ENCODE peak calls at places on chromosome 12, in four cellular contexts. I, T, A and W are unnamed samples.

GRCh38 chr12:14961466-14962155 is at the start of gene ARHGDIB:
- DNase-seq in I (no peak), T (no peak), A (no peak), W (peak; percentile 91)

GRCh38 chr12:114166360-114166759 is 200.2 kb upstream of the RBM19 start:
- DNase-seq in I (no peak), T (no peak), A (peak; percentile 79), W (no peak)

GRCh38 chr12:25553083-25553482 is at the start of gene LMNTD1:
- DNase-seq in I (peak; percentile 69), T (no peak), A (no peak), W (no peak)

GRCh38 chr12:124347805-124348658 is 53.1 kb downstream of the RFLNA start:
- DNase-seq in I (no peak), T (no peak), A (no peak), W (no peak)

GRCh38 chr12:23099604-23100003 is 474.6 kb downstream of the ETNK1 start:
- DNase-seq in I (no peak), T (no peak), A (no peak), W (peak; percentile 45)

GRCh38 chr12:51901121-51901812 is 6.0 kb upstream of the ACVRL1 start:
- DNase-seq in I (no peak), T (no peak), A (no peak), W (no peak)

GRCh38 chr12:71556471-71556870 is 107.2 kb downstream of the ZFC3H1 start:
- DNase-seq in I (no peak), T (no peak), A (no peak), W (no peak)

GRCh38 chr12:4700621-4701026 is 19.6 kb upstream of the GALNT8 start:
- DNase-seq in I (no peak), T (peak; percentile 69), A (peak; percentile 15), W (no peak)

GRCh38 chr12:89951050-89951693 is 242.5 kb upstream of the ATP2B1 start:
- DNase-seq in I (peak; percentile 70), T (no peak), A (no peak), W (peak; percentile 45)

GRCh38 chr12:100391856-100392255 is 35.0 kb downstream of the SLC17A8 start:
- DNase-seq in I (no peak), T (no peak), A (no peak), W (no peak)

GRCh38 chr12:75848533-75848932 is 183.0 kb downstream of the PHLDA1 start:
- DNase-seq in I (no peak), T (no peak), A (no peak), W (no peak)

GRCh38 chr12:6752181-6752930 is 585 bp downstream of the MLF2 start:
- DNase-seq in I (peak; percentile 51), T (no peak), A (peak; percentile 81), W (peak; percentile 16)

GRCh38 chr12:4274396-4274959 is 916 bp downstream of the CCND2 start:
- DNase-seq in I (no peak), T (no peak), A (no peak), W (no peak)

GRCh38 chr12:110366474-110367208 is 36.9 kb downstream of the ANAPC7 start:
- DNase-seq in I (no peak), T (no peak), A (no peak), W (no peak)

GRCh38 chr12:32501835-32502333 is 102.5 kb downstream of the FGD4 start:
- DNase-seq in I (peak; percentile 58), T (peak; percentile 20), A (peak; percentile 76), W (peak; percentile 62)

GRCh38 chr12:62834971-62835547 is 99.9 kb downstream of the PPM1H start:
- DNase-seq in I (peak; percentile 51), T (no peak), A (no peak), W (peak; percentile 30)

GRCh38 chr12:43111608-43112007 is 440.4 kb downstream of the ADAMTS20 start:
- DNase-seq in I (peak; percentile 4), T (no peak), A (peak; percentile 85), W (no peak)

GRCh38 chr12:109764123-109764522 is 50.5 kb downstream of the FAM222A start:
- DNase-seq in I (no peak), T (no peak), A (no peak), W (no peak)

GRCh38 chr12:118534003-118534402 is 157.6 kb downstream of the SUDS3 start:
- DNase-seq in I (no peak), T (no peak), A (no peak), W (no peak)

GRCh38 chr12:31288381-31288780 is 37.6 kb downstream of the SINHCAF start:
- DNase-seq in I (no peak), T (no peak), A (no peak), W (no peak)

GRCh38 chr12:48182659-48183058 is 785 bp upstream of the CCDC184 start:
- DNase-seq in I (no peak), T (no peak), A (no peak), W (no peak)

GRCh38 chr12:17992002-17992656 is 97.9 kb downstream of the RERGL start:
- DNase-seq in I (peak; percentile 51), T (no peak), A (peak; percentile 55), W (peak; percentile 13)

GRCh38 chr12:47547077-47547476 is 158.8 kb downstream of the RPAP3 start:
- DNase-seq in I (peak; percentile 56), T (no peak), A (no peak), W (peak; percentile 20)

GRCh38 chr12:32535260-32535999 is 136.1 kb downstream of the FGD4 start:
- DNase-seq in I (peak; percentile 68), T (peak; percentile 79), A (peak; percentile 87), W (no peak)

GRCh38 chr12:32877670-32878459 is 18.7 kb downstream of the PKP2 start:
- DNase-seq in I (no peak), T (peak; percentile 34), A (peak; percentile 48), W (no peak)

GRCh38 chr12:116392061-116392460 is 114.6 kb upstream of the MED13L start:
- DNase-seq in I (no peak), T (no peak), A (no peak), W (no peak)

GRCh38 chr12:65355461-65355860 is 77.0 kb downstream of the MSRB3 start:
- DNase-seq in I (no peak), T (no peak), A (no peak), W (no peak)

GRCh38 chr12:49797452-49797782 is 30.8 kb downstream of the NCKAP5L start:
- DNase-seq in I (no peak), T (no peak), A (no peak), W (no peak)

GRCh38 chr12:74021937-74022336 is 515.7 kb upstream of the ATXN7L3B start:
- DNase-seq in I (peak; percentile 58), T (peak; percentile 20), A (peak; percentile 76), W (peak; percentile 12)

GRCh38 chr12:58919271-58920101 is 818 bp downstream of the LRIG3 start:
- DNase-seq in I (peak; percentile 36), T (no peak), A (peak; percentile 51), W (no peak)

GRCh38 chr12:98738539-98738938 is 93.4 kb downstream of the APAF1 start:
- DNase-seq in I (no peak), T (no peak), A (no peak), W (no peak)

GRCh38 chr12:56221757-56222530 is at the start of gene RNF41:
- DNase-seq in I (peak; percentile 97), T (peak; percentile 97), A (peak; percentile 97), W (peak; percentile 93)
- TF ChIP-seq CTCF in I (peak; percentile 35), T (peak; percentile 17), A (peak; percentile 10), W (no peak)

GRCh38 chr12:121061831-121062230 is 22.8 kb upstream of the OASL start:
- DNase-seq in I (no peak), T (no peak), A (no peak), W (no peak)
- TF ChIP-seq CTCF in I (peak; percentile 24), T (no peak), A (peak; percentile 43), W (peak; percentile 58)

DNA sequence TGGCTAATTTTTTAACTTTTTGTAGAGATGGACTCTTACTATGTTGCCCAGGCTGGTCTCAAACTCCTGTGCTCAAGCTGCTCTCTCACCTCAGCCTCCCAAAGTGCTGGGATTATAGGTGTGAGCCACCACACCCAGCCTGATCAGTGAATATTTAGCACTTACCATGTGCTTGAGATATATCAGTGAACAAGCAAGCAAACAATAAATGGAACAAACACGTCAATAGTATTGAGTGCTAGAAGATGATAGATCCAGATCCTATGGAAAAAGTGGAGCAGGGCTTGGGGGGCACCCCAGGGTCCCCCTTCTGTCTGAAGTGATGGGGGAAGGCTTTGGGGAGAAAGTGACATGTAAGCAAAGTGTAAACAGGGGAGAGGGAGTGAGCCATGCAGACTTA is 83.8 kb downstream of the NT5DC3 start:
- DNase-seq in I (no peak), T (no peak), A (no peak), W (no peak)
- TF ChIP-seq CTCF in I (no peak), T (no peak), A (no peak), W (no peak)

GRCh38 chr12:38384816-38385491 is 68.4 kb downstream of the ALG10B start:
- DNase-seq in I (no peak), T (no peak), A (no peak), W (no peak)
- TF ChIP-seq CTCF in I (no peak), T (no peak), A (no peak), W (peak; percentile 2)

GRCh38 chr12:80704430-80704829 is 3.0 kb upstream of the MYF6 start:
- DNase-seq in I (no peak), T (no peak), A (no peak), W (no peak)
- TF ChIP-seq CTCF in I (no peak), T (no peak), A (no peak), W (no peak)